ENCODE peak calls at places on chromosomes 3 and 15, in seven cellular contexts. One of them, this sample, is unnamed.

GRCh38 chr15:89801471-89802205 is 13.0 kb downstream of the ANPEP start:
- DNase-seq in EH: no peak
- DNase-seq in AG09309: no peak
- DNase-seq in naive thymus-derived CD8-positive, alpha-beta T cell: no peak
- DNase-seq in T-helper 1 cell: no peak
- DNase-seq in T-helper 2 cell: no peak
- DNase-seq in HT1080: no peak
- DNase-seq in this sample: no peak

GRCh38 chr3:136728918-136729317 is 23.3 kb downstream of the STAG1 start:
- DNase-seq in EH: peak
- DNase-seq in T-helper 2 cell: no peak
- DNase-seq in AG09309: peak
- DNase-seq in naive thymus-derived CD8-positive, alpha-beta T cell: no peak
- DNase-seq in T-helper 1 cell: no peak
- DNase-seq in HT1080: peak
- DNase-seq in this sample: peak

GRCh38 chr3:110199588-110199943 is 862.2 kb upstream of the DPPA4 start:
- DNase-seq in EH: no peak
- DNase-seq in AG09309: no peak
- DNase-seq in T-helper 1 cell: no peak
- DNase-seq in HT1080: no peak
- DNase-seq in naive thymus-derived CD8-positive, alpha-beta T cell: no peak
- DNase-seq in T-helper 2 cell: no peak
- DNase-seq in this sample: no peak

GRCh38 chr3:127041264-127041820 is 58.4 kb downstream of the PLXNA1 start:
- DNase-seq in EH: no peak
- DNase-seq in AG09309: no peak
- DNase-seq in T-helper 2 cell: no peak
- DNase-seq in HT1080: no peak
- DNase-seq in T-helper 1 cell: no peak
- DNase-seq in naive thymus-derived CD8-positive, alpha-beta T cell: no peak
- DNase-seq in this sample: no peak

GRCh38 chr15:79015416-79015815 is 70.6 kb upstream of the CTSH start:
- DNase-seq in AG09309: no peak
- DNase-seq in T-helper 1 cell: no peak
- DNase-seq in naive thymus-derived CD8-positive, alpha-beta T cell: no peak
- DNase-seq in HT1080: no peak
- DNase-seq in T-helper 2 cell: no peak
- DNase-seq in EH: no peak
- DNase-seq in this sample: no peak

GRCh38 chr15:72248514-72248913 is 17.5 kb upstream of the PKM start:
- DNase-seq in AG09309: no peak
- DNase-seq in T-helper 2 cell: no peak
- DNase-seq in EH: no peak
- DNase-seq in HT1080: no peak
- DNase-seq in T-helper 1 cell: no peak
- DNase-seq in naive thymus-derived CD8-positive, alpha-beta T cell: no peak
- DNase-seq in this sample: no peak

GRCh38 chr3:85560088-85560790 is 601.5 kb downstream of the CADM2 start:
- DNase-seq in EH: no peak
- DNase-seq in AG09309: no peak
- DNase-seq in HT1080: no peak
- DNase-seq in T-helper 2 cell: no peak
- DNase-seq in naive thymus-derived CD8-positive, alpha-beta T cell: no peak
- DNase-seq in T-helper 1 cell: no peak
- DNase-seq in this sample: peak

GRCh38 chr15:69482686-69483256 is 30.2 kb downstream of the RPLP1 start:
- DNase-seq in T-helper 2 cell: no peak
- DNase-seq in AG09309: no peak
- DNase-seq in naive thymus-derived CD8-positive, alpha-beta T cell: no peak
- DNase-seq in EH: no peak
- DNase-seq in HT1080: no peak
- DNase-seq in T-helper 1 cell: no peak
- DNase-seq in this sample: no peak

GRCh38 chr3:43477600-43477999 is 144.2 kb downstream of the ANO10 start:
- DNase-seq in AG09309: no peak
- DNase-seq in HT1080: no peak
- DNase-seq in naive thymus-derived CD8-positive, alpha-beta T cell: peak
- DNase-seq in EH: no peak
- DNase-seq in T-helper 1 cell: no peak
- DNase-seq in T-helper 2 cell: no peak
- DNase-seq in this sample: no peak